ENCODE peak calls at places on chromosomes 5 and 9, in seven cellular contexts. P, J, N, S, G, B and Y are unnamed samples. For H3K36me3, the result is how much of the 10 kb centered on the place peaks cover.

GRCh38 chr5:165138261-165138660 is 1632.8 kb downstream of the MAT2B start:
- DNase-seq in S (peak), J (no peak), G (no peak), N (no peak), P (no peak), B (no peak), Y (no peak)

GRCh38 chr5:94693043-94693822 is 74.8 kb downstream of the SLF1 start:
- DNase-seq in G (peak), P (no peak), J (peak), S (no peak), N (peak), B (peak), Y (no peak)

GRCh38 chr9:83449166-83449565 is 89.0 kb downstream of the FRMD3 start:
- DNase-seq in P (no peak), S (no peak), J (no peak), N (no peak), B (no peak), G (no peak), Y (no peak)

GRCh38 chr9:17810728-17811634 is 232.1 kb downstream of the SH3GL2 start:
- DNase-seq in P (no peak), S (peak), N (peak), J (peak), B (peak), G (peak), Y (no peak)

GRCh38 chr5:170262061-170262764 is 29.4 kb downstream of the C5orf58 start:
- DNase-seq in N (no peak), G (no peak), S (no peak), J (no peak), B (no peak), P (peak), Y (no peak)

GRCh38 chr5:18078157-18078556 is 443.9 kb downstream of the TAF11L14 start:
- DNase-seq in G (no peak), P (no peak), N (no peak), B (no peak), J (no peak), S (no peak), Y (no peak)

GRCh38 chr5:178227138-178227659 is 5.4 kb downstream of the PHYKPL start:
- DNase-seq in G (no peak), N (no peak), J (no peak), P (no peak), B (no peak), S (no peak), Y (no peak)

GRCh38 chr5:176700239-176700847 is 53.1 kb downstream of the TSPAN17 start:
- DNase-seq in B (no peak), J (no peak), G (no peak), S (peak), N (no peak), P (no peak), Y (no peak)

GRCh38 chr5:74415695-74416102 is 224.8 kb downstream of the ENC1 start:
- DNase-seq in G (no peak), B (no peak), S (no peak), P (no peak), N (no peak), J (peak), Y (no peak)

GRCh38 chr5:31427013-31427783 is 104.7 kb downstream of the DROSHA start:
- DNase-seq in G (no peak), N (no peak), J (peak), B (no peak), S (no peak), P (no peak), Y (no peak)

GRCh38 chr9:114037961-114038723 is 40.0 kb downstream of the AMBP start:
- DNase-seq in N (peak), G (no peak), J (no peak), B (no peak), P (no peak), S (peak), Y (peak)

GRCh38 chr9:89448381-89448780 is 49.5 kb downstream of the SEMA4D start:
- DNase-seq in J (no peak), B (no peak), G (no peak), P (no peak), S (no peak), N (no peak), Y (no peak)

GRCh38 chr5:68730220-68731010 is 363.4 kb upstream of the SLC30A5 start:
- DNase-seq in N (peak), G (peak), S (no peak), B (peak), P (no peak), J (peak), Y (peak)

GRCh38 chr5:168426864-168427172 is 59.5 kb upstream of the RARS1 start:
- DNase-seq in P (no peak), G (no peak), S (no peak), B (no peak), J (no peak), N (no peak), Y (no peak)

GRCh38 chr5:43215073-43215631 is 23.1 kb downstream of the NIM1K start:
- DNase-seq in B (peak), J (no peak), P (no peak), G (peak), N (peak), S (no peak), Y (no peak)

GRCh38 chr5:2093859-2094615 is 211.3 kb upstream of the IRX4 start:
- DNase-seq in G (peak), P (no peak), N (peak), B (no peak), S (no peak), J (no peak), Y (peak)

GRCh38 chr9:125401317-125401716 is 139.7 kb downstream of the GAPVD1 start:
- DNase-seq in J (no peak), G (no peak), B (no peak), N (no peak), P (no peak), S (no peak), Y (no peak)

GRCh38 chr9:128706045-128706444 is 3.7 kb downstream of the PKN3 start:
- DNase-seq in B (no peak), G (no peak), J (no peak), S (no peak), N (no peak), P (no peak), Y (no peak)

GRCh38 chr5:77842247-77842646 is 66.1 kb upstream of the TBCA start:
- DNase-seq in B (peak), N (peak), S (no peak), J (no peak), G (no peak), P (no peak), Y (no peak)

GRCh38 chr9:122087406-122088200 is 5.5 kb downstream of the TTLL11 start:
- DNase-seq in S (no peak), N (peak), J (no peak), G (no peak), P (no peak), B (no peak), Y (no peak)

GRCh38 chr9:103707181-103707580 is 386.9 kb upstream of the SMC2 start:
- DNase-seq in G (peak), N (no peak), B (no peak), S (no peak), J (no peak), P (no peak), Y (no peak)

GRCh38 chr5:170913573-170913972 is 51.8 kb downstream of the RANBP17 start:
- DNase-seq in B (no peak), P (no peak), N (no peak), J (no peak), G (no peak), S (no peak), Y (no peak)

GRCh38 chr9:93670208-93671029 is 94.0 kb downstream of the PHF2 start:
- DNase-seq in N (peak), G (no peak), P (no peak), B (no peak), J (no peak), S (no peak), Y (no peak)

GRCh38 chr9:90880066-90880465 is 78.4 kb downstream of the SYK start:
- DNase-seq in B (no peak), N (no peak), P (no peak), S (no peak), G (no peak), J (no peak), Y (no peak)
- H3K4me3 ChIP-seq in B (no peak), N (no peak), P (no peak), S (no peak), G (no peak), J (no peak), Y (no peak)

GRCh38 chr9:132615822-132616221 is 33.4 kb downstream of the BARHL1 start:
- DNase-seq in J (no peak), B (no peak), P (no peak), G (no peak), S (no peak), N (no peak), Y (no peak)
- H3K36me3 ChIP-seq in J (under half), B (half or more), P (half or more), G (under half), S (under half), N (half or more), Y (under half)

GRCh38 chr9:133421615-133422542 is at the start of gene ADAMTS13:
- DNase-seq in J (no peak), S (no peak), P (no peak), G (no peak), N (no peak), B (no peak), Y (no peak)
- H3K4me3 ChIP-seq in J (no peak), S (no peak), P (no peak), G (no peak), N (no peak), B (no peak), Y (no peak)

DNA sequence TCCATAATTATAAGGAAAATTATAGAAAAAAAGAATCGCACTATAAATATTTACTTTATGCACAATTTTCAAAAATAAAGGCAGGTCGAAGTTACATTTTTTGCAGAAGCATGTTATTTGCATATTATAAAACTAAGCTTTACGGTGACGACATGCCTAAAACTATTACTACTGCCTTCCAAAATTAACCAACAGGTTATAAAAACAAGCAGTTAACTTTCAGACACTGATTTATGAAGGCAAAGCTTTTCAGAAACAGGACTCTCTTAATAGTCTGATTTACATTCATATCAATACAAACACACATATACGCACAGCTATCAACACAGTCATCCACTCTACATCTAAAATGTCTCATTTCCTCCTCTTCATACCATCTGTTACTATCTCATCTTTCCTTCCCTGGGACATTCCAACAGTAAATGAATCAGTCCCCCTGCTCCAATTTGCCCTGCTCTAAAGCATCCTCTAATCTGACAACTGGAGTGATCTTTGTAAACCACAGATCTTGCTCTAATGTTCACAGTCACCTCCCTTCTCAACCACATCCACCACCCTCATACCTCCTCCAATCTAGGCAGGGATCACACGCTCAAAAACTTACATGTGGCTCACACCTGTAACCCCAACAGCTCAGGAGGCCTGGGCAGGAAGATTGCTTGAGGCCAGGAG is 21.6 kb downstream of the FBXW11 start:
- DNase-seq in S (no peak), N (peak), P (no peak), J (no peak), G (peak), B (no peak), Y (peak)
- H3K36me3 ChIP-seq in S (under half), N (under half), P (under half), J (under half), G (under half), B (under half), Y (under half)

GRCh38 chr5:10760976-10761841 is at the start of gene DAP:
- DNase-seq in N (peak), S (peak), J (peak), P (peak), G (peak), B (peak), Y (peak)

GRCh38 chr5:10762776-10763500 is 1.9 kb upstream of the DAP start:
- DNase-seq in P (no peak), J (no peak), S (no peak), N (no peak), G (no peak), B (no peak), Y (no peak)

GRCh38 chr5:10760033-10760975 is 730 bp downstream of the DAP start:
- DNase-seq in N (peak), P (no peak), J (peak), S (peak), G (peak), B (no peak), Y (no peak)

GRCh38 chr5:10762178-10762775 is 1.2 kb upstream of the DAP start:
- DNase-seq in P (no peak), N (no peak), J (peak), G (no peak), S (no peak), B (no peak), Y (no peak)

GRCh38 chr5:10761842-10762165 is 770 bp upstream of the DAP start:
- DNase-seq in G (no peak), S (no peak), P (no peak), J (no peak), N (no peak), B (no peak), Y (no peak)
- H3K4me3 ChIP-seq in G (peak), S (peak), P (peak), J (no peak), N (peak), B (peak), Y (peak)

GRCh38 chr5:134148986-134149539 is 27.7 kb downstream of the SKP1 start:
- DNase-seq in N (no peak), P (no peak), S (no peak), G (no peak), B (no peak), J (no peak), Y (no peak)

GRCh38 chr5:134149571-134150303 is 27.0 kb downstream of the SKP1 start:
- DNase-seq in P (no peak), N (no peak), J (no peak), G (peak), B (no peak), S (no peak), Y (no peak)

GRCh38 chr5:134153657-134154056 is 23.1 kb downstream of the SKP1 start:
- DNase-seq in S (no peak), G (peak), P (no peak), N (no peak), J (no peak), B (no peak), Y (no peak)

GRCh38 chr5:134153241-134153640 is 23.5 kb downstream of the SKP1 start:
- DNase-seq in P (no peak), S (no peak), J (no peak), N (no peak), B (no peak), G (no peak), Y (no peak)

GRCh38 chr5:134151723-134152122 is 25.0 kb downstream of the SKP1 start:
- DNase-seq in G (no peak), S (no peak), N (no peak), J (no peak), P (no peak), B (no peak), Y (no peak)
- H3K36me3 ChIP-seq in G (under half), S (under half), N (half or more), J (under half), P (under half), B (half or more), Y (under half)

DNA sequence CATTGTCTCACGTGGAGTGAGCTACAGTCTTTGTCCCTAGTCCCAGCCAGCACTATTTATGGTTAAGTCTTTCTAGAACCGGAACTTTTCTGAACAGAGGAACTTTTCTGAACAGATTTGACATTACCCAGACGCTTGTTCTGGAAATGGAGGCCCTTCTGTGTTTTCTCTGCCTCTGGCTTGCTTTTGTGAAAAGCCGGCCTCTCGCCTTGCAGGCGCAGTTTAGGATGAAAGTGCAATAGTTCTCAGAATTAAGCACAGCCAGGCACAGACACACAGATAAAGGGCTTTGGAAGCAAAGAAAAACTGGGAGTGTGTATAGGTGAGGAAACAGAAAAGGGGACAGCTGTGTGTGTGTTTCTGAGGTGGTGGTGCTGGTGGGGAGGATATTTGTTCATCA is 5.9 kb downstream of the GDNF start:
- DNase-seq in G (no peak), P (no peak), S (no peak), B (no peak), J (no peak), N (no peak), Y (no peak)
- H3K4me3 ChIP-seq in G (no peak), P (no peak), S (no peak), B (no peak), J (no peak), N (no peak), Y (no peak)